ENCODE peak calls at places on chromosomes 7 and 10, in nine cellular contexts. J is body of pancreas, U is neural progenitor cell, K is pancreas, S is RWPE2, V is cardiac muscle cell, C is heart right ventricle, O is psoas muscle, R is fibroblast of lung. F is an unnamed sample.

GRCh38 chr7:155213955-155214327 is 83.7 kb upstream of the INSIG1 start:
- DNase-seq in J (no peak), U (no peak), K (peak; percentile 28), S (no peak), V (no peak), C (no peak), O (no peak), R (no peak), F (no peak)

GRCh38 chr7:137671920-137672319 is 174.9 kb downstream of the DGKI start:
- DNase-seq in J (no peak), U (no peak), K (no peak), S (no peak), V (no peak), C (no peak), O (no peak), R (no peak), F (no peak)

GRCh38 chr7:158384746-158385145 is 202.9 kb downstream of the PTPRN2 start:
- DNase-seq in J (no peak), U (no peak), K (no peak), S (no peak), V (no peak), C (no peak), O (no peak), R (no peak), F (no peak)

GRCh38 chr10:131690805-131691239 is 210.0 kb upstream of the PPP2R2D start:
- DNase-seq in J (no peak), U (no peak), K (no peak), S (no peak), V (no peak), C (no peak), O (no peak), R (no peak), F (no peak)

GRCh38 chr7:130985361-130985760 is 251.4 kb upstream of the KLF14 start:
- DNase-seq in J (no peak), U (no peak), K (no peak), S (no peak), V (no peak), C (no peak), O (no peak), R (no peak), F (no peak)

GRCh38 chr10:61389887-61390286 is 63.3 kb downstream of the TMEM26 start:
- DNase-seq in J (no peak), U (no peak), K (no peak), S (no peak), V (peak; percentile 6), C (no peak), O (no peak), R (peak; percentile 13), F (no peak)

GRCh38 chr10:42984761-42985325 is 92.0 kb upstream of the RET start:
- DNase-seq in J (no peak), U (no peak), K (no peak), S (no peak), V (no peak), C (no peak), O (no peak), R (no peak), F (peak; percentile 5)

GRCh38 chr10:89279449-89279869 is 22.4 kb upstream of the IFIT2 start:
- DNase-seq in J (peak; percentile 22), U (no peak), K (peak; percentile 34), S (peak; percentile 75), V (peak; percentile 89), C (no peak), O (no peak), R (peak; percentile 65), F (no peak)

GRCh38 chr7:128763541-128763940 is 12.1 kb downstream of the OPN1SW start:
- DNase-seq in J (no peak), U (no peak), K (no peak), S (no peak), V (peak; percentile 26), C (no peak), O (no peak), R (peak; percentile 24), F (no peak)

GRCh38 chr7:83695126-83695960 is 46.4 kb upstream of the SEMA3E start:
- DNase-seq in J (no peak), U (peak; percentile 57), K (no peak), S (no peak), V (no peak), C (no peak), O (no peak), R (no peak), F (no peak)

GRCh38 chr7:150927954-150928340 is 50.2 kb downstream of the KCNH2 start:
- DNase-seq in J (no peak), U (no peak), K (no peak), S (no peak), V (peak; percentile 32), C (no peak), O (no peak), R (no peak), F (no peak)

GRCh38 chr7:44151679-44152355 is 10.7 kb upstream of the MYL7 start:
- DNase-seq in J (peak; percentile 5), U (no peak), K (no peak), S (no peak), V (no peak), C (no peak), O (no peak), R (no peak), F (no peak)

GRCh38 chr10:13834581-13835286 is 248.0 kb downstream of the PRPF18 start:
- DNase-seq in J (no peak), U (peak; percentile 53), K (no peak), S (no peak), V (peak; percentile 68), C (peak; percentile 30), O (no peak), R (peak; percentile 72), F (no peak)

GRCh38 chr7:139523988-139524815 is 717 bp downstream of the CLEC2L start:
- DNase-seq in J (no peak), U (peak; percentile 39), K (no peak), S (no peak), V (no peak), C (no peak), O (no peak), R (no peak), F (no peak)

GRCh38 chr10:30502266-30503058 is 68.5 kb downstream of the MAP3K8 start:
- DNase-seq in J (no peak), U (no peak), K (no peak), S (no peak), V (peak; percentile 62), C (no peak), O (no peak), R (peak; percentile 30), F (peak; percentile 29)

DNA sequence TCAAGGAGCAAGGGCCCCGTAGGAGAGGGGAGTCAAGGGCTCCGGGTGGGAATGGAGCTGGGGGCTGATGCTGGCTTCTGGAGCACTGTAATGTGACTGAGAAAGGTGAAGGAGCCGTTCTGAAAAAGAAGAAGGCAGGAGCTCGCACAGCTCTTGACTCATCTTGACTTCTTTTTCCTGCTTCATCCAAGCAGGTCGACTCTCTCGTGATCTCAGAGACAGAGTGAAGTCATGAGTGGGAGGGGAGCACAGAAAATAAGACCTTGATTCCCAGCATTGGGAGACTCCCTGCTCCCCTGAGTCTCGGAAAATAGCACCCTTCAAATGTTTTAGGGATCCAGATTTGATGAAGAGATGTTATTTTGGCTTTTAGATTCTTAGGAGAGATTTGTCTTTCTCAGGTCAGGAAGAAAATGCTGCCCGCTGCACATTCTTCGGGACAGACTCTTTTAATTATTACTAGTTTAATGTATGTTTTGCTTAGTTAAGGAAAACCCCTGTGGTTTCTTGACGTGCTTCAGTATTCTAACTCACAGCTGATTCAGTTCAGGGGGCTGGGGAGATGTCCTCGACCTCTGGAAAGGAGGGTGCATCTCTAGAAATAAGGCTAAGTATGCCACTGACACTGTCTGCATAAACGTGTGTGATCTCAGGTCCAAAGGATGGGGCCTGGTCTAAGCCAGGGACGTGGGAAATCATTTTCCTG is 34.1 kb downstream of the EGFR start:
- DNase-seq in J (no peak), U (no peak), K (no peak), S (no peak), V (no peak), C (no peak), O (no peak), R (peak; percentile 70), F (no peak)
- H3K4me1 ChIP-seq in J (peaks cover 14% of the 10 kb centered on the region), U (no peaks in the 10 kb centered on the region), K (peaks cover 11% of the 10 kb centered on the region), S (peaks cover 93% of the 10 kb centered on the region), V (no peaks in the 10 kb centered on the region), C (peaks cover 54% of the 10 kb centered on the region), O (peaks cover 60% of the 10 kb centered on the region), R (peaks cover 44% of the 10 kb centered on the region), F (no peaks in the 10 kb centered on the region)

DNA sequence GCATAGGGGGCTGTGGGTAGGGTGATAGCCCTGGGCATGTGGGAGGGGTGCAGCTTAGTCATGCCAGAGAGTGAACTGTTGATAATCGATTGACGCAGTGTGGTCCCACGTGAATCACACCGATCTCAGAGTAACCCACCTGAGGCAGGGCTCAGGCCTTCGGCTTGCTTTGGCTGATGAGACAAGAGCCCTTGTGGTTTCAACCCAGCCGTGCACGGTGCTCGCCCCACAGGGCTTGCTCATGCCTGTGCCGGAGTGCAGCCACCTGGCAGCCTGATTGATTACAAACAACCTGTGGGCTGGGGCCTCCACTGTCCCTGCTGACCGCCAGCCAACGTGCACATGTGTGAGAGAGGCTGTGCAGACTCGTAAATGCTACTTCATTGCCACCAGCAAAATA is 144.8 kb upstream of the ADARB2 start:
- DNase-seq in J (no peak), U (no peak), K (no peak), S (no peak), V (no peak), C (no peak), O (no peak), R (no peak), F (no peak)
- TF ChIP-seq CTCF in J (no peak), U (no peak), K (no peak), S (no peak), V (no peak), C (no peak), O (no peak), R (no peak), F (no peak)

GRCh38 chr7:100352984-100353684 is 4.8 kb upstream of the PILRB start:
- DNase-seq in J (no peak), U (no peak), K (no peak), S (no peak), V (no peak), C (no peak), O (peak; percentile 48), R (no peak), F (no peak)
- H3K36me3 ChIP-seq in J (peaks cover 24% of the 10 kb centered on the region), U (peaks cover 10% of the 10 kb centered on the region), K (peaks cover 45% of the 10 kb centered on the region), S (peaks cover 78% of the 10 kb centered on the region), V (peaks cover 34% of the 10 kb centered on the region), C (no peaks in the 10 kb centered on the region), O (peaks cover 98% of the 10 kb centered on the region), R (peaks cover 25% of the 10 kb centered on the region), F (peaks cover 43% of the 10 kb centered on the region)

GRCh38 chr10:124629842-124630241 is 114.3 kb downstream of the FAM53B start:
- DNase-seq in J (no peak), U (no peak), K (no peak), S (no peak), V (no peak), C (no peak), O (no peak), R (no peak), F (no peak)

GRCh38 chr10:124627851-124628675 is 116.1 kb downstream of the FAM53B start:
- DNase-seq in J (no peak), U (no peak), K (no peak), S (no peak), V (no peak), C (peak; percentile 53), O (no peak), R (no peak), F (no peak)

GRCh38 chr10:124629410-124629809 is 114.8 kb downstream of the FAM53B start:
- DNase-seq in J (no peak), U (no peak), K (no peak), S (no peak), V (no peak), C (peak; percentile 40), O (no peak), R (no peak), F (no peak)

GRCh38 chr10:124626759-124627380 is 117.3 kb downstream of the FAM53B start:
- DNase-seq in J (no peak), U (no peak), K (no peak), S (peak; percentile 81), V (no peak), C (no peak), O (no peak), R (no peak), F (peak; percentile 75)

GRCh38 chr10:124628676-124629021 is 115.5 kb downstream of the FAM53B start:
- DNase-seq in J (no peak), U (no peak), K (no peak), S (no peak), V (no peak), C (no peak), O (no peak), R (no peak), F (no peak)
- H3K4me1 ChIP-seq in J (peaks cover 27% of the 10 kb centered on the region), U (peaks cover 33% of the 10 kb centered on the region), K (peaks cover 13% of the 10 kb centered on the region), S (peaks cover 22% of the 10 kb centered on the region), V (peaks cover 4% of the 10 kb centered on the region), C (peaks cover 94% of the 10 kb centered on the region), O (peaks cover 80% of the 10 kb centered on the region), R (no peaks in the 10 kb centered on the region), F (peaks cover 48% of the 10 kb centered on the region)

F was measured in CD8-positive, alpha-beta T cell.